ENCODE peak calls at places on chromosomes 7 and 10, in ten cellular contexts. A is MM.1S, E is A549, F is HAP-1, L is astrocyte of the spinal cord, V is left ventricle myocardium inferior, S is OCI-LY7, P is esophagus squamous epithelium, W is Peyer's patch, U is SK-N-MC. Q is an unnamed sample.

GRCh38 chr7:141181812-141182211 is 107.9 kb downstream of the TMEM178B start:
- DNase-seq in S (no peak), A (no peak), F (no peak), L (no peak), W (no peak), P (no peak), E (no peak), U (no peak), V (no peak), Q (no peak)

GRCh38 chr10:69883680-69884375 is 82.1 kb downstream of the COL13A1 start:
- DNase-seq in E (no peak), U (no peak), S (no peak), W (no peak), V (no peak), P (no peak), L (no peak), A (no peak), F (no peak), Q (no peak)

GRCh38 chr10:70512149-70512611 is 33.6 kb downstream of the PALD1 start:
- DNase-seq in W (no peak), V (no peak), P (no peak), S (no peak), A (peak; percentile 25), E (no peak), U (no peak), F (no peak), L (no peak), Q (peak; percentile 23)

GRCh38 chr7:1312098-1313070 is 79.7 kb downstream of the UNCX start:
- DNase-seq in F (no peak), S (no peak), L (no peak), A (no peak), V (no peak), P (no peak), U (no peak), E (no peak), W (no peak), Q (no peak)

GRCh38 chr10:102752934-102753664 is 9.4 kb downstream of the WBP1L start:
- DNase-seq in V (no peak), P (no peak), W (no peak), F (peak; percentile 43), E (peak; percentile 46), U (no peak), A (peak; percentile 76), S (peak; percentile 56), L (peak; percentile 84), Q (peak; percentile 90)

GRCh38 chr10:75187961-75188426 is 22.6 kb upstream of the VDAC2 start:
- DNase-seq in V (no peak), E (peak; percentile 65), S (peak; percentile 77), U (no peak), L (peak; percentile 65), F (peak; percentile 38), P (no peak), W (peak; percentile 59), A (peak; percentile 85), Q (peak; percentile 78)

GRCh38 chr7:88141025-88141424 is 78.8 kb downstream of the SRI start:
- DNase-seq in L (no peak), V (no peak), S (no peak), W (no peak), A (no peak), P (no peak), U (no peak), E (no peak), F (no peak), Q (no peak)

GRCh38 chr10:46287846-46288480 is 1.2 kb downstream of the ANTXRL start:
- DNase-seq in V (no peak), F (no peak), U (no peak), W (peak; percentile 14), S (no peak), P (no peak), E (no peak), L (no peak), A (no peak), Q (no peak)

GRCh38 chr10:45456822-45457221 is 82.8 kb downstream of the ALOX5 start:
- DNase-seq in V (no peak), P (no peak), F (no peak), U (no peak), A (no peak), L (no peak), E (no peak), W (no peak), S (no peak), Q (no peak)

GRCh38 chr7:73452999-73453635 is 19.5 kb downstream of the FZD9 start:
- DNase-seq in E (no peak), S (no peak), F (no peak), A (no peak), P (no peak), W (no peak), V (no peak), L (peak; percentile 30), U (no peak), Q (peak; percentile 54)

GRCh38 chr10:36172574-36172973 is 530.5 kb upstream of the FZD8 start:
- DNase-seq in W (no peak), F (no peak), E (no peak), U (no peak), A (no peak), V (no peak), S (no peak), P (no peak), L (peak; percentile 87), Q (peak; percentile 82)

GRCh38 chr10:121088524-121088923 is 237.4 kb downstream of the WDR11 start:
- DNase-seq in U (no peak), V (no peak), F (peak; percentile 22), W (no peak), P (no peak), L (peak; percentile 9), A (no peak), E (no peak), S (no peak), Q (no peak)

GRCh38 chr7:5334671-5335070 is 51.9 kb downstream of the SLC29A4 start:
- DNase-seq in V (no peak), U (no peak), A (no peak), S (no peak), W (no peak), L (no peak), E (no peak), F (no peak), P (no peak), Q (no peak)

GRCh38 chr7:117127585-117128168 is 174.4 kb downstream of the ST7 start:
- DNase-seq in E (no peak), V (peak; percentile 21), P (no peak), F (peak; percentile 57), S (peak; percentile 54), U (peak; percentile 53), L (peak; percentile 73), W (no peak), A (peak; percentile 74), Q (peak; percentile 84)

GRCh38 chr7:30911561-30911969 is at the start of gene AQP1:
- DNase-seq in U (no peak), A (no peak), L (peak; percentile 31), F (no peak), S (no peak), V (peak; percentile 86), P (no peak), E (no peak), W (peak; percentile 75), Q (peak; percentile 38)

GRCh38 chr7:89401099-89401498 is 605.6 kb upstream of the TEX47 start:
- DNase-seq in F (no peak), W (no peak), U (no peak), E (no peak), P (no peak), L (no peak), A (no peak), V (no peak), S (no peak), Q (no peak)

GRCh38 chr10:68156373-68157185 is 47.3 kb downstream of the MYPN start:
- DNase-seq in U (peak; percentile 40), A (peak; percentile 64), P (no peak), E (peak; percentile 35), W (no peak), L (peak; percentile 75), F (peak; percentile 74), S (peak; percentile 69), V (no peak), Q (peak; percentile 87)

DNA sequence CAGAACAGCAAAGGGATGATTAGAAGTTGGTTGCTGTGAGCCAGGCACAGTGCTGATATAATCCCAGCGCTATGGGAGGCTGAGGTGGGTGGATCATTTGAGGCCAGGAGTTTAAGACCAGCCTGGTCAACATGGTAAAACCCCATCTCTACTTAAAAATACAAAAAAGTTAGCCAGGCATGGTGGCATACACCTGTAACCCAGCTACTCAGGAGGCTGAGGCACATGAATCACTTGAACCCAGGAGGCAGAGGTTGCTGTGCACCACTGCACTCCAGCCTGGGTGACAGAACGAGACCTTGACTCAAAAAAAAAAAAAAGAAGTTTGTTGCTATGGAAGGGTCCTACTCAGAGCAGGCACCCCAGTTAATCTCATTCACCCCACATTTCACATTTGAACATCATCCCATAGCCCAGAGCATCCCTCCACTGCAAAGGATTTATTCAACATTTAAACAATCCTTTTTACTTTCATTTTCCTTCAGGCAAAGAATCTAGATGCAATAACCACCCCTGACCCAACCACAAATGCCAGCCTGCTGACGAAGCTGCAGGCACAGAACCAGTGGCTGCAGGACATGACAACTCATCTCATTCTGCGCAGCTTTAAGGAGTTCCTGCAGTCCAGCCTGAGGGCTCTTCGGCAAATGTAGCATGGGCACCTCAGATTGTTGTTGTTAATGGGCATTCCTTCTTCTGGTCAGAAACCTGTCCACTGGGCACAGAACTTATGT is 4.1 kb downstream of the IL6 start:
- DNase-seq in P (no peak), U (no peak), A (peak; percentile 91), V (no peak), F (no peak), S (no peak), W (no peak), E (no peak), L (peak; percentile 89), Q (peak; percentile 65)
- H3K4me3 ChIP-seq in P (no peak overlapping the region), U (peak overlapping the region; percentile 45), A (peak overlapping the region; percentile 18), V (no peak overlapping the region), F (no peak overlapping the region), S (no peak overlapping the region), W (no peak overlapping the region), E (no peak overlapping the region), L (peak overlapping the region; percentile 12), Q (peak overlapping the region; percentile 7)

DNA sequence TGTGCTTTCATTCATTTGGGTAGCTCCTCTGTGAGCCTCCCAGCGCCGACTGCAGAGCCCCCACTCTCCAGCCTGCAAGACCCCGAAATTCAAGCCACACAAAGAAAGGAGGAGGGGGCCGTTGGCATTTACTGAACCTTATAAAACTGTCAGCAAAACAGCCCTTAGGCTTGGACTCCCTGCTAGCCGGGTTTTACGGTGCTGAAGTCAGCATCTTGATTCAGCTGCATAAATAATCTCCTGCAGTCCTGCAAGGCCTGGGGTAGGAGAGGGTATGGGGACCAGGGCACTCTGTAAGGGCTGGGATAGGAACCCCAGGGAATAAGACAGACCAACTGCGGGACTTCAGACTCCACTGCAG is 158.4 kb upstream of the PRKCQ start:
- DNase-seq in U (no peak), V (no peak), S (no peak), W (no peak), A (no peak), E (no peak), P (no peak), F (no peak), L (peak; percentile 37), Q (peak; percentile 10)
- H3K4me3 ChIP-seq in U (peak overlapping the region; percentile 36), V (peak overlapping the region; percentile 55), S (no peak overlapping the region), W (no peak overlapping the region), A (no peak overlapping the region), E (peak overlapping the region; percentile 52), P (peak overlapping the region; percentile 14), F (no peak overlapping the region), L (peak overlapping the region; percentile 9), Q (no peak overlapping the region)

GRCh38 chr7:130940907-130941306 is 206.9 kb upstream of the KLF14 start:
- DNase-seq in A (no peak), U (no peak), S (no peak), F (no peak), W (no peak), V (no peak), E (no peak), P (no peak), L (peak; percentile 38), Q (no peak)
- H3K4me3 ChIP-seq in A (no peak overlapping the region), U (peak overlapping the region; percentile 91), S (peak overlapping the region; percentile 66), F (no peak overlapping the region), W (peak overlapping the region; percentile 28), V (peak overlapping the region; percentile 61), E (peak overlapping the region; percentile 52), P (peak overlapping the region; percentile 52), L (peak overlapping the region; percentile 68), Q (peak overlapping the region; percentile 63)

GRCh38 chr10:11167233-11167979 is 149.7 kb downstream of the CELF2 start:
- DNase-seq in F (no peak), L (no peak), P (no peak), U (no peak), S (no peak), A (peak; percentile 32), E (no peak), W (no peak), V (no peak), Q (no peak)
- H3K4me3 ChIP-seq in F (no peak overlapping the region), L (no peak overlapping the region), P (peak overlapping the region; percentile 56), U (no peak overlapping the region), S (no peak overlapping the region), A (peak overlapping the region; percentile 93), E (no peak overlapping the region), W (peak overlapping the region; percentile 86), V (peak overlapping the region; percentile 80), Q (no peak overlapping the region)